ENCODE peak calls at places on chromosome 1, in eight cellular contexts. N, S, W, P, L, Q, H and B are unnamed samples.

GRCh38 chr1:71434240-71434639 is 353.4 kb upstream of the ZRANB2 start:
- DNase-seq in N (no peak), S (no peak), W (no peak), P (no peak), L (no peak), Q (no peak), H (no peak), B (no peak)

GRCh38 chr1:235049217-235049616 is 79.4 kb downstream of the TOMM20 start:
- DNase-seq in N (no peak), S (no peak), W (no peak), P (no peak), L (no peak), Q (no peak), H (no peak), B (no peak)

GRCh38 chr1:182617075-182617429 is 12.9 kb upstream of the RGS16 start:
- DNase-seq in N (no peak), S (no peak), W (no peak), P (no peak), L (no peak), Q (no peak), H (no peak), B (no peak)

GRCh38 chr1:81703352-81703735 is 97.4 kb upstream of the ADGRL2 start:
- DNase-seq in N (no peak), S (no peak), W (no peak), P (no peak), L (peak), Q (no peak), H (peak), B (peak)

GRCh38 chr1:246152986-246153431 is 354.1 kb downstream of the SMYD3 start:
- DNase-seq in N (no peak), S (no peak), W (no peak), P (no peak), L (no peak), Q (no peak), H (no peak), B (no peak)

GRCh38 chr1:232793944-232794343 is 11.3 kb upstream of the MAP10 start:
- DNase-seq in N (no peak), S (no peak), W (no peak), P (no peak), L (peak), Q (peak), H (peak), B (peak)

GRCh38 chr1:145758116-145758515 is 38.8 kb downstream of the CD160 start:
- DNase-seq in N (no peak), S (no peak), W (no peak), P (no peak), L (no peak), Q (no peak), H (peak), B (no peak)

GRCh38 chr1:246367046-246367445 is 140.0 kb downstream of the SMYD3 start:
- DNase-seq in N (no peak), S (no peak), W (no peak), P (no peak), L (no peak), Q (no peak), H (no peak), B (peak)

GRCh38 chr1:54486864-54487263 is 61.2 kb upstream of the ACOT11 start:
- DNase-seq in N (no peak), S (no peak), W (no peak), P (no peak), L (no peak), Q (no peak), H (no peak), B (no peak)

GRCh38 chr1:109298666-109299086 is 8.1 kb downstream of the MYBPHL start:
- DNase-seq in N (no peak), S (peak), W (no peak), P (no peak), L (peak), Q (peak), H (peak), B (peak)

GRCh38 chr1:92186081-92186480 is 31.6 kb upstream of the C1orf146 start:
- DNase-seq in N (no peak), S (no peak), W (no peak), P (no peak), L (no peak), Q (no peak), H (peak), B (peak)